ENCODE peak calls at places on chromosome 22, in six cellular contexts. W is stimulated activated CD4-positive, alpha-beta T cell treated with anti-CD3 and anti-CD28 coated beads, Interleukin-12 subunit alpha, Interleukin-12 subunit beta, amount 100 ng/mL, for 48 hours; R is stimulated activated naive CD4-positive, alpha-beta T cell; Y is activated T-cell treated with anti-CD3 and anti-CD28 coated beads, Interleukin-2, amount 50 U/mL, for 1 hour; A is posterior cingulate gyrus; S is NCI-H146. U is an unnamed sample.

GRCh38 chr22:36021649-36022048 is 7.0 kb downstream of the RBFOX2 start:
- DNase-seq in W (no peak), R (no peak), Y (no peak), A (no peak), S (no peak), U (no peak)

GRCh38 chr22:41576877-41577276 is 12.8 kb downstream of the PMM1 start:
- DNase-seq in W (no peak), R (no peak), Y (peak), A (no peak), S (no peak), U (peak)

GRCh38 chr22:28034760-28035401 is 115.8 kb upstream of the PITPNB start:
- DNase-seq in W (no peak), R (peak), Y (no peak), A (peak), S (peak), U (no peak)

GRCh38 chr22:17157714-17158113 is 1.4 kb downstream of the HDHD5 start:
- DNase-seq in W (no peak), R (no peak), Y (no peak), A (no peak), S (no peak), U (no peak)

GRCh38 chr22:20205964-20206708 is 55.3 kb upstream of the CCDC188 start:
- DNase-seq in W (peak), R (peak), Y (peak), A (peak), S (no peak), U (peak)

GRCh38 chr22:29078869-29079207 is 6.0 kb downstream of the KREMEN1 start:
- DNase-seq in W (no peak), R (no peak), Y (no peak), A (no peak), S (no peak), U (no peak)

GRCh38 chr22:50267591-50268390 is 2.4 kb downstream of the MAPK11 start:
- DNase-seq in W (peak), R (peak), Y (peak), A (peak), S (peak), U (peak)

GRCh38 chr22:39237276-39238123 is 7.3 kb downstream of the PDGFB start:
- DNase-seq in W (no peak), R (no peak), Y (no peak), A (no peak), S (no peak), U (no peak)

GRCh38 chr22:37525073-37525745 is 6.0 kb upstream of the CARD10 start:
- DNase-seq in W (no peak), R (no peak), Y (no peak), A (no peak), S (no peak), U (no peak)